ENCODE peak calls at places on chromosomes 5 and 9, in nine cellular contexts. B, M, O, K, S, G, W, J and Q are unnamed samples.
A peak's percentile ranks its signal among the peaks of the same experiment; 100 is the strongest.

GRCh38 chr9:113609562-113610318 is 146.2 kb downstream of the RGS3 start:
- DNase-seq in B (no peak), M (peak; percentile 62), O (no peak), K (no peak), S (no peak), G (no peak), W (peak; percentile 92), J (peak; percentile 67), Q (no peak)

GRCh38 chr9:70061776-70062175 is 18.1 kb downstream of the MAMDC2 start:
- DNase-seq in B (no peak), M (no peak), O (no peak), K (no peak), S (no peak), G (no peak), W (no peak), J (no peak), Q (no peak)

GRCh38 chr9:3751125-3751758 is 225.4 kb upstream of the RFX3 start:
- DNase-seq in B (no peak), M (peak; percentile 89), O (no peak), K (no peak), S (no peak), G (peak; percentile 3), W (no peak), J (no peak), Q (no peak)

GRCh38 chr9:81083062-81083461 is 606.3 kb downstream of the TLE1 start:
- DNase-seq in B (no peak), M (peak; percentile 73), O (no peak), K (no peak), S (no peak), G (no peak), W (no peak), J (no peak), Q (no peak)

GRCh38 chr5:57804007-57804444 is 321.4 kb upstream of the ACTBL2 start:
- DNase-seq in B (no peak), M (peak; percentile 98), O (no peak), K (no peak), S (no peak), G (no peak), W (no peak), J (no peak), Q (no peak)

GRCh38 chr5:90554358-90555006 is 4.1 kb upstream of the ADGRV1 start:
- DNase-seq in B (no peak), M (no peak), O (no peak), K (no peak), S (no peak), G (no peak), W (no peak), J (no peak), Q (no peak)

GRCh38 chr9:74770508-74771261 is 117.0 kb downstream of the TRPM6 start:
- DNase-seq in B (peak; percentile 13), M (no peak), O (peak; percentile 29), K (peak; percentile 27), S (peak; percentile 44), G (no peak), W (no peak), J (no peak), Q (no peak)

GRCh38 chr5:73678322-73678740 is 52.3 kb downstream of the ARHGEF28 start:
- DNase-seq in B (no peak), M (no peak), O (no peak), K (no peak), S (no peak), G (no peak), W (no peak), J (no peak), Q (no peak)

GRCh38 chr9:108412755-108413154 is 443.0 kb downstream of the ACTL7B start:
- DNase-seq in B (no peak), M (peak; percentile 25), O (no peak), K (no peak), S (no peak), G (no peak), W (no peak), J (no peak), Q (no peak)

GRCh38 chr5:109256486-109256885 is 153.3 kb downstream of the PJA2 start:
- DNase-seq in B (no peak), M (no peak), O (no peak), K (no peak), S (no peak), G (no peak), W (no peak), J (no peak), Q (no peak)